ENCODE peak calls at places on chromosomes 12 and 14, in four cellular contexts. O, S, D and B are unnamed samples.

GRCh38 chr12:57553343-57554202 is 3.7 kb downstream of the KIF5A start:
- DNase-seq in O (no peak), S (no peak), D (no peak), B (peak; percentile 84)

GRCh38 chr12:41514907-41515306 is 326.8 kb downstream of the PDZRN4 start:
- DNase-seq in O (no peak), S (no peak), D (no peak), B (no peak)

GRCh38 chr14:91279354-91279753 is 34.9 kb upstream of the GPR68 start:
- DNase-seq in O (no peak), S (no peak), D (no peak), B (no peak)

GRCh38 chr12:13154851-13155250 is 41.7 kb upstream of the EMP1 start:
- DNase-seq in O (no peak), S (no peak), D (no peak), B (no peak)

GRCh38 chr12:4584896-4585295 is 22.9 kb downstream of the DYRK4 start:
- DNase-seq in O (no peak), S (no peak), D (no peak), B (no peak)

GRCh38 chr14:104460920-104461651 is 118.5 kb upstream of the C14orf180 start:
- DNase-seq in O (no peak), S (no peak), D (no peak), B (peak; percentile 68)

GRCh38 chr12:62683724-62684501 is 217.3 kb downstream of the MON2 start:
- DNase-seq in O (no peak), S (no peak), D (peak; percentile 60), B (no peak)

GRCh38 chr14:51846631-51847488 is 13.6 kb upstream of the GNG2 start:
- DNase-seq in O (no peak), S (peak; percentile 65), D (peak; percentile 59), B (peak; percentile 57)

GRCh38 chr12:121829250-121829918 is 25.6 kb downstream of the SETD1B start:
- DNase-seq in O (no peak), S (no peak), D (no peak), B (no peak)

GRCh38 chr12:82873309-82873708 is 186.6 kb downstream of the TMTC2 start:
- DNase-seq in O (no peak), S (no peak), D (no peak), B (no peak)

GRCh38 chr14:32913725-32914124 is 25.0 kb upstream of the NPAS3 start:
- DNase-seq in O (no peak), S (no peak), D (no peak), B (no peak)

GRCh38 chr12:1443421-1444141 is 150.8 kb downstream of the FBXL14 start:
- DNase-seq in O (no peak), S (no peak), D (no peak), B (no peak)

GRCh38 chr14:97442363-97442762 is 645.2 kb downstream of the VRK1 start:
- DNase-seq in O (no peak), S (no peak), D (no peak), B (no peak)

GRCh38 chr14:85416771-85417170 is 113.2 kb upstream of the FLRT2 start:
- DNase-seq in O (peak; percentile 13), S (no peak), D (no peak), B (no peak)

GRCh38 chr12:15208871-15209656 is 12.2 kb downstream of the RERG start:
- DNase-seq in O (no peak), S (no peak), D (no peak), B (no peak)

GRCh38 chr12:101697930-101698781 is 716 bp downstream of the CHPT1 start:
- DNase-seq in O (no peak), S (peak; percentile 39), D (peak; percentile 25), B (no peak)

GRCh38 chr12:22880331-22880730 is 255.4 kb downstream of the ETNK1 start:
- DNase-seq in O (no peak), S (no peak), D (no peak), B (no peak)

GRCh38 chr14:73786942-73787759 is 64.5 kb upstream of the PTGR2 start:
- DNase-seq in O (no peak), S (peak; percentile 41), D (no peak), B (peak; percentile 49)

GRCh38 chr12:53660064-53660463 is 15.8 kb downstream of the ATP5MC2 start:
- DNase-seq in O (no peak), S (no peak), D (no peak), B (no peak)

GRCh38 chr12:54251667-54252284 is 28.1 kb downstream of the CBX5 start:
- DNase-seq in O (no peak), S (no peak), D (peak; percentile 34), B (no peak)

GRCh38 chr12:99137124-99137845 is 492.2 kb downstream of the APAF1 start:
- DNase-seq in O (no peak), S (no peak), D (no peak), B (no peak)
- TF ChIP-seq CTCF in O (no peak), S (peak; percentile 34), D (no peak), B (peak; percentile 8)

DNA sequence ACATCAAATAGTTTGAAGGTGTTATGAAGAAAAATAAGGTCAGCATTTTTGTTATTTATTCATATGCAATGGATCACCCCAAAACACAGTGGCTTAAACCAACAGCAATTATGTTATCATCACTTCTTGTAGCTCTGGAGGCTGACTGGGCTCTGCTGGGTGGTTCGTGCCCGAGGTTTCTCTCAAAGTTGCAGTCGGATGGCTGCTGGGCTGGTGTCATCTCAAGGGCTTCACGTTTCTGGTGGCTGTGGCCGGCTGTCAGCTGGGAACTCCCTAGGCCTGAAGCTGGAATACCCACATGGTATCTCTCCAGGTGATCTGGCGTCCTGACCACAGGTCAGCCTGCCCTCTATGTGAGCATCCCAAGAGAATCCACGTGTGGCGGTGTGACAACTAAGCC is 12.0 kb downstream of the DIO3 start:
- DNase-seq in O (no peak), S (no peak), D (no peak), B (no peak)
- TF ChIP-seq CTCF in O (no peak), S (no peak), D (no peak), B (no peak)

DNA sequence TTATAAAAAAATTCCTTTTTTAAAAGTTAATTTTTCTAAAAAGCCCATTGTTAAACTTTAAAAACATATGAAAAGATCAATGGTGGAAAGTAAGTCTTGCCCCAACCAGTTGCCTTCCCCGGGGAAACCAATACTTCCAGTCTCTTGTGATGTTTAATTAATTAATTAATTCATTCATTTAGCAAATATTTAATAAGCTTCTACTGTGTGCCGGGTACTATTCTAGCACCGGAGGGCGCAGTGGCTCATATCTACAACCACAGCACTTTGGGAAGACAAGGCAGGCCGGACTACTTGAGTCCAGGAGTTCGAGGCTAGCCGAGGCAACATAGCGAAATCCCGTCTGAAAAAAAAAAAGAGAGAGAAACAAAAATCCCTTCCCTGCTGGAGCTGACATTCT is 87.4 kb downstream of the HECTD4 start:
- DNase-seq in O (no peak), S (no peak), D (peak; percentile 13), B (no peak)
- TF ChIP-seq CTCF in O (no peak), S (no peak), D (no peak), B (no peak)

GRCh38 chr14:29536886-29537511 is 390.6 kb downstream of the PRKD1 start:
- DNase-seq in O (no peak), S (no peak), D (no peak), B (no peak)
- TF ChIP-seq CTCF in O (peak; percentile 49), S (peak; percentile 73), D (peak; percentile 49), B (peak; percentile 51)

DNA sequence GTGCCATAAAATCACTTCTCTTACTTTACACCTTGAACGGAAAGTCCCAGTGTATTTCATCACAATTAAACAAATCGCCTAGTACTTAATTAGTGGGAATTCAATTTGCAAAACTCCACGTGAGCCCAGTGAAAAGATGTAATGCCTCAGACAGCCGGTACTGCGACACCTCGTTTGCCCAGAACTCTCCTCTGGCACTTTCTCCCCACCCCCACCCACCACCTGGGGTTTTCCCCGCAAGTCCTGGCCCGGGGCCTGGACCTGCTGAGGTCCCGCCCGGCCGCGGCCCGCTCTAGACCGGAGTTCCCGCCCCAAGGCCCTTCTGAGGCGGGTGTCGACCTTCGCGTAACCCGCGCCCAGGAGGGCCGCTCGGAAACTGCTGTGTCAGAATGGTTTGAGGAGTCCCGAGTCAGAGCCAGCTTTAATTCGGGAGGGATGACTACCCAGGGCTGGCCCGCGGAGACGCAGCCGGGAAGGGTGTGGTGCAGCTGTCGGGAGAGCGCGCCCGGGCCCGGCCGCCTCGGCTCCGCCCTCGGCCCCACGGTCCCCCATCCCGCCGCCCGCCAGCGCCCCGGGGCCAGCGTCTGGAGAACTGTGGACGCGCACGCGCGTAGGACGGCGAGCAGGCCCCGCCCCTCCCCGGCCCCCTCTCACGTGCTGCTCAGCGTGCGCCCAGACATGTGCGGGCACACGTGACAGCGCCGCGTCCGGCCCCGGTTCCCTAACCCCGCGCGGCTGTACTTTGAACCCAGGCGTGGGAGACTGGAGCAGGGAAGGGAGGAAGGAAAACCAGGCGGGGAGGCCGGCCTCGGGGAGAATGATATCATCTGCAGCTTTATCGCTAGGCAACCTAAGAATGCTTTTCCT is 10.8 kb downstream of the BHLHE41 start:
- DNase-seq in O (no peak), S (peak; percentile 67), D (peak; percentile 91), B (peak; percentile 81)
- TF ChIP-seq CTCF in O (peak; percentile 55), S (peak; percentile 64), D (no peak), B (peak; percentile 49)

GRCh38 chr12:103757248-103757647 is 83.8 kb downstream of the NT5DC3 start:
- DNase-seq in O (no peak), S (no peak), D (no peak), B (no peak)

GRCh38 chr12:103755425-103755824 is 85.6 kb downstream of the NT5DC3 start:
- DNase-seq in O (no peak), S (no peak), D (no peak), B (no peak)

GRCh38 chr12:103762473-103762872 is 78.6 kb downstream of the NT5DC3 start:
- DNase-seq in O (no peak), S (no peak), D (no peak), B (no peak)

GRCh38 chr12:103756443-103756842 is 84.6 kb downstream of the NT5DC3 start:
- DNase-seq in O (no peak), S (no peak), D (no peak), B (no peak)

DNA sequence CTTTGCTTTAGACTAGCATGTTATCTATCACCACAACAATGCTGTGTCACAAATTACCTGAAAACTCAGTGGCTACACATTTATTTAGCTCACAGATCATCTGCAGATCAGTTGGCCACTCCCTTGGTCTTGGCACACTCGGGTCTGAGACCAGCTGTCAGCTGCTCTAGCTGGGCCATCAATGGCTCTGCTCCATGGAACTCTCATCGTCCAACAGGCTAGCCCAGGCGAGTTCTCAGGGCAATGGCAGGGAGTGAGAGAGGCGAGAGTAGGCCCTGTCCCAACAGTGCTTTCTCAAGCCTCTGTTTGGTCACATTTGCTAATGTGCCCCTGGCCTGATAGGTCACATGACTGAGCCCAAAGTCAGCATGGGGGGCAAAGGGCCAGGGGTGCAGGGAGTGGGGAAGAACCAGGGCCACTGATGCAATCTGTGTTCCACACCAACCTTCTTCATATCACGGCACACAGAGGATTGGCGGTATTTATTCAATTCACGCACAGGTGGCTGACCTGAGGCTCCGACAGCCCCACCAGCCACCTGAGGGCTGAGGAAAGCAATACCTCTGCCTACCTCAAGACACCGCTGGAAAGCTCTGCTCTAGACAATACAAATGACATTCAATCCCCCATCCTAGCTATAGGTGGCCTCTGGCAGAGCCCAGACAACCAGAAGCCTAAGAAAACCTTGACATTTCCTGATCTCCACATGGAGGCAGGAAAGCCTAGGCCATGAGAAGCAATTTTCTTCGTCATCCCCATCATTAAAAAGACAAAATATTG is 82.5 kb downstream of the NT5DC3 start:
- DNase-seq in O (no peak), S (no peak), D (no peak), B (no peak)
- TF ChIP-seq CTCF in O (no peak), S (no peak), D (no peak), B (no peak)